ENCODE peak calls at places on chromosome 22, in nine cellular contexts. G, S, D, K, B, C, W, V and O are unnamed samples.

GRCh38 chr22:40739723-40740122 is 60.4 kb downstream of the MCHR1 start:
- DNase-seq in C (no peak), S (no peak), K (no peak), D (no peak), B (no peak), G (no peak), V (no peak), W (no peak), O (no peak)

GRCh38 chr22:27554106-27554814 is 247.3 kb downstream of the MN1 start:
- DNase-seq in W (no peak), K (no peak), D (no peak), V (no peak), C (peak), B (no peak), S (no peak), G (peak), O (no peak)

GRCh38 chr22:38863531-38864131 is 8.4 kb downstream of the CBX6 start:
- DNase-seq in W (no peak), B (no peak), G (no peak), D (no peak), S (no peak), C (no peak), V (no peak), K (no peak), O (no peak)

GRCh38 chr22:49810363-49811013 is 17.2 kb downstream of the BRD1 start:
- DNase-seq in D (no peak), W (no peak), G (no peak), S (no peak), C (no peak), B (no peak), V (no peak), K (no peak), O (no peak)

GRCh38 chr22:27065259-27065658 is 407.9 kb downstream of the MIAT start:
- DNase-seq in D (no peak), V (no peak), W (no peak), B (no peak), C (no peak), G (no peak), S (no peak), K (no peak), O (no peak)

GRCh38 chr22:35609261-35609660 is 7.9 kb downstream of the MB start:
- DNase-seq in W (no peak), B (no peak), V (no peak), S (no peak), D (no peak), K (no peak), G (no peak), C (no peak), O (no peak)

GRCh38 chr22:23114721-23115020 is 27.1 kb downstream of the RSPH14 start:
- DNase-seq in B (no peak), G (no peak), C (no peak), D (no peak), W (no peak), S (no peak), K (no peak), V (no peak), O (no peak)

GRCh38 chr22:22235564-22235963 is 9.0 kb upstream of the VPREB1 start:
- DNase-seq in V (no peak), G (no peak), W (no peak), D (no peak), S (peak), C (peak), K (no peak), B (no peak), O (no peak)

GRCh38 chr22:27687984-27688545 is 113.5 kb downstream of the MN1 start:
- DNase-seq in K (no peak), B (no peak), W (no peak), C (no peak), S (no peak), D (no peak), G (no peak), V (no peak), O (no peak)

GRCh38 chr22:44822479-44822878 is 70.1 kb downstream of the ARHGAP8 start:
- DNase-seq in C (no peak), K (no peak), W (no peak), V (no peak), D (no peak), B (no peak), G (no peak), S (no peak), O (no peak)

GRCh38 chr22:32803020-32803758 is 1.7 kb downstream of the TIMP3 start:
- DNase-seq in S (no peak), B (no peak), G (peak), V (no peak), K (no peak), D (no peak), C (no peak), W (no peak), O (no peak)

GRCh38 chr22:24985824-24986214 is 33.3 kb downstream of the KIAA1671 start:
- DNase-seq in K (no peak), V (no peak), G (peak), S (no peak), B (no peak), W (peak), C (no peak), D (peak), O (peak)

GRCh38 chr22:30196867-30197336 is 49.7 kb downstream of the LIF start:
- DNase-seq in G (no peak), B (no peak), C (no peak), K (no peak), V (no peak), S (no peak), W (no peak), D (no peak), O (no peak)

GRCh38 chr22:36356708-36357694 is 30.8 kb downstream of the MYH9 start:
- DNase-seq in K (no peak), V (no peak), D (no peak), B (no peak), S (peak), C (no peak), G (no peak), W (no peak), O (no peak)

GRCh38 chr22:29797351-29797750 is 30.2 kb downstream of the UQCR10 start:
- DNase-seq in D (no peak), W (no peak), S (peak), K (no peak), G (no peak), C (no peak), B (no peak), V (no peak), O (no peak)

GRCh38 chr22:36303115-36303467 is 50.2 kb downstream of the APOL1 start:
- DNase-seq in W (no peak), D (no peak), V (no peak), B (no peak), C (no peak), K (no peak), S (no peak), G (no peak), O (no peak)

GRCh38 chr22:25911243-25911972 is 169.4 kb downstream of the MYO18B start:
- DNase-seq in B (no peak), W (no peak), C (no peak), K (no peak), V (no peak), D (no peak), S (no peak), G (no peak), O (no peak)

GRCh38 chr22:36923458-36923784 is 10.0 kb downstream of the CSF2RB start:
- DNase-seq in S (no peak), B (no peak), D (no peak), C (no peak), V (no peak), W (no peak), K (no peak), G (no peak), O (no peak)

GRCh38 chr22:30219049-30219448 is 27.5 kb downstream of the LIF start:
- DNase-seq in G (no peak), S (no peak), V (no peak), W (no peak), B (no peak), C (no peak), D (no peak), K (no peak), O (no peak)

GRCh38 chr22:22863001-22863400 is 24.6 kb upstream of the IGLL5 start:
- DNase-seq in D (no peak), C (no peak), K (no peak), S (no peak), B (no peak), W (no peak), V (no peak), G (no peak), O (no peak)

GRCh38 chr22:45231293-45231692 is 9.4 kb downstream of the KIAA0930 start:
- DNase-seq in G (no peak), C (no peak), K (no peak), W (no peak), B (no peak), S (no peak), D (no peak), V (no peak), O (no peak)

GRCh38 chr22:19524170-19525115 is at the start of gene CLDN5:
- DNase-seq in D (no peak), S (no peak), B (no peak), V (no peak), K (peak), W (no peak), G (peak), C (peak), O (no peak)

GRCh38 chr22:39266398-39267030 is 21.7 kb upstream of the PDGFB start:
- DNase-seq in S (peak), W (no peak), D (peak), B (no peak), V (no peak), K (no peak), C (no peak), G (no peak), O (no peak)

GRCh38 chr22:33811686-33812085 is 108.6 kb downstream of the LARGE1 start:
- DNase-seq in V (no peak), K (no peak), W (no peak), B (no peak), G (no peak), D (peak), C (no peak), S (no peak), O (no peak)

GRCh38 chr22:44409691-44410316 is 88.2 kb downstream of the RTL6 start:
- DNase-seq in D (no peak), K (no peak), V (no peak), S (no peak), G (no peak), B (no peak), W (no peak), C (no peak), O (no peak)

GRCh38 chr22:41480397-41480735 is 11.4 kb downstream of the ACO2 start:
- DNase-seq in W (no peak), K (no peak), B (no peak), S (no peak), G (peak), D (peak), V (no peak), C (no peak), O (peak)

GRCh38 chr22:20509344-20510047 is 2.1 kb downstream of the MED15 start:
- DNase-seq in K (no peak), S (peak), W (peak), B (peak), C (peak), G (peak), D (peak), V (no peak), O (peak)

GRCh38 chr22:31917227-31917921 is 27.0 kb upstream of the YWHAH start:
- DNase-seq in G (no peak), S (peak), D (no peak), K (no peak), V (no peak), W (no peak), B (no peak), C (no peak), O (no peak)

GRCh38 chr22:39873963-39874362 is 19.6 kb downstream of the ENTHD1 start:
- DNase-seq in S (no peak), D (no peak), G (no peak), K (no peak), B (no peak), C (no peak), V (no peak), W (no peak), O (no peak)

GRCh38 chr22:45112136-45112879 is 51.4 kb upstream of the NUP50 start:
- DNase-seq in V (no peak), S (no peak), D (no peak), C (no peak), B (no peak), K (no peak), G (peak), W (no peak), O (no peak)

GRCh38 chr22:21032037-21032842 is at the start of gene SLC7A4:
- DNase-seq in S (no peak), C (no peak), W (no peak), B (no peak), V (no peak), K (no peak), D (no peak), G (no peak), O (no peak)

GRCh38 chr22:46780453-46780852 is 18.0 kb downstream of the TBC1D22A start:
- DNase-seq in S (no peak), V (no peak), C (no peak), G (no peak), D (no peak), B (no peak), K (no peak), W (no peak), O (no peak)

GRCh38 chr22:50323900-50324299 is 2.9 kb downstream of the DENND6B start:
- DNase-seq in C (no peak), W (no peak), V (no peak), D (no peak), S (no peak), B (no peak), K (no peak), G (no peak), O (no peak)

GRCh38 chr22:24105018-24105360 is 76.3 kb upstream of the SUSD2 start:
- DNase-seq in K (no peak), S (no peak), G (no peak), B (no peak), C (no peak), D (peak), W (no peak), V (no peak), O (no peak)

GRCh38 chr22:31639640-31640039 is 22.4 kb downstream of the PISD start:
- DNase-seq in B (no peak), K (no peak), D (no peak), G (no peak), S (peak), W (no peak), V (no peak), C (no peak), O (no peak)